ENCODE peak calls at places on chromosomes 5 and 9, in ten cellular contexts. O is AG09309, C is esophagus squamous epithelium, Z is psoas muscle, L is MCF 10A, H is GM06990, K is fibroblast of lung, Y is nephron progenitor cell, E is Caco-2, Q is astrocyte of the spinal cord. A is an unnamed sample.

GRCh38 chr5:58056546-58056945 is 403.3 kb downstream of the PLK2 start:
- DNase-seq in Z (no peak), Q (peak), K (peak), O (no peak), E (no peak), C (no peak), Y (no peak), L (no peak), H (no peak), A (no peak)

GRCh38 chr5:73460133-73460532 is 11.6 kb upstream of the FOXD1 start:
- DNase-seq in K (no peak), Y (no peak), C (no peak), L (no peak), Q (no peak), H (no peak), O (no peak), Z (no peak), E (no peak), A (no peak)

GRCh38 chr5:156274455-156274854 is 52.5 kb upstream of the SGCD start:
- DNase-seq in H (no peak), K (no peak), Z (no peak), O (no peak), Y (no peak), E (no peak), Q (no peak), C (no peak), L (no peak), A (no peak)

GRCh38 chr9:136056546-136057235 is 38.4 kb downstream of the NACC2 start:
- DNase-seq in Q (no peak), Y (no peak), E (no peak), K (no peak), O (no peak), L (no peak), C (no peak), Z (no peak), H (peak), A (peak)

GRCh38 chr9:137550241-137550621 is at the start of gene PNPLA7:
- DNase-seq in E (peak), Z (peak), C (peak), K (peak), H (peak), L (peak), Q (peak), Y (peak), O (no peak), A (peak)

GRCh38 chr5:25107878-25108277 is 463.1 kb upstream of the CDH10 start:
- DNase-seq in K (no peak), Y (no peak), Q (peak), H (no peak), L (peak), O (no peak), Z (no peak), C (no peak), E (no peak), A (no peak)

GRCh38 chr5:146048994-146049703 is 56.2 kb downstream of the PLAC8L1 start:
- DNase-seq in H (no peak), L (peak), K (peak), C (no peak), Q (peak), O (peak), Z (no peak), E (peak), Y (peak), A (peak)

GRCh38 chr5:94094793-94095441 is 353.5 kb upstream of the POU5F2 start:
- DNase-seq in C (no peak), H (no peak), Q (no peak), Y (no peak), K (no peak), E (peak), L (no peak), O (no peak), Z (no peak), A (no peak)

GRCh38 chr9:101094686-101095085 is 66.2 kb downstream of the PLPPR1 start:
- DNase-seq in C (no peak), H (no peak), E (no peak), O (no peak), Z (no peak), Y (no peak), L (no peak), K (no peak), Q (no peak), A (no peak)

DNA sequence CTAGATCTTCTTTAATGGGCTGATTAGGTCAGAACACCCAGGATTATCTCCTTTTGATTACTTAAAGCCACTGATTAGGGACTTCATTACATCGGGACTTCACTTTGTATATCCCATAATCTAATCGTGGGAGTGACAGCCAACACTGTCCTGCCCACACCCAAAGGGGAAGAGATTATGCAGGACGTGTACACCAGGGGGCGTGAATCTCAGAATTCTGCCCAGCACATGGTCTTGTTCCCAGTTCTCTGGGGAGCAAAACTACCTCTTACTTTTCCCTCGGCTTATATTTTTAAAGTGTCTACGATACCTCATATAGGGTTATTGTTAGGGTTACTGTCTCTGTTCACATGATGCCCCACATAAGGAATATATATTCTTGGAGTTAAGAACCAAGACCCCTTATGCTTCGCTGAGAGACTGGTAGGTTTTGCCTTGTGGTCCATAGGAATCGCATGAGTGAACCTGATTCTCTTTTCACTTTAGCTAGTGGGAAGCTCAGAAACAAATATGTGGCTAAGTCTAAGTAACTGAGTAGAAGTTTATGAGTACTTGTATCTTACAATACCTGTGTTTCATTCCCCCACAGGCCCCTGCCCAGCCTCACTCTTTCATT is 192.7 kb downstream of the GNA14 start:
- DNase-seq in Q (no peak), K (no peak), C (no peak), E (peak), H (no peak), Y (no peak), O (no peak), Z (no peak), L (peak), A (no peak)
- TF ChIP-seq CTCF in Q (peak), K (peak), C (peak), E (peak), H (peak), Y (no peak), O (peak), Z (peak), L (peak), A (peak)

GRCh38 chr5:135177591-135177990 is 143.6 kb upstream of the PITX1 start:
- DNase-seq in Y (no peak), C (no peak), H (no peak), O (no peak), E (no peak), L (no peak), Z (no peak), Q (no peak), K (no peak), A (no peak)

GRCh38 chr5:135173662-135174290 is 139.7 kb upstream of the PITX1 start:
- DNase-seq in Y (no peak), Q (no peak), Z (no peak), O (no peak), L (no peak), E (peak), C (no peak), H (no peak), K (no peak), A (no peak)

GRCh38 chr5:135176991-135177390 is 143.0 kb upstream of the PITX1 start:
- DNase-seq in C (no peak), Z (no peak), O (no peak), Y (no peak), K (no peak), E (no peak), Q (no peak), H (no peak), L (no peak), A (no peak)

GRCh38 chr5:135172718-135173117 is 138.7 kb upstream of the PITX1 start:
- DNase-seq in K (no peak), Y (no peak), O (no peak), E (no peak), L (no peak), H (no peak), Q (no peak), C (no peak), Z (no peak), A (no peak)

GRCh38 chr5:135174315-135175096 is 140.5 kb upstream of the PITX1 start:
- DNase-seq in Y (no peak), E (no peak), K (no peak), C (no peak), H (no peak), O (no peak), Q (no peak), L (no peak), Z (no peak), A (no peak)
- TF ChIP-seq CTCF in Y (peak), E (no peak), K (peak), C (no peak), H (peak), O (no peak), Q (peak), L (peak), Z (peak), A (no peak)

GRCh38 chr5:63963080-63963735 is 963 bp upstream of the HTR1A start:
- DNase-seq in O (peak), C (no peak), Q (peak), H (no peak), Z (no peak), E (peak), L (peak), K (peak), Y (peak), A (peak)
- TF ChIP-seq CTCF in O (peak), C (peak), Q (peak), H (peak), Z (peak), E (peak), L (peak), K (peak), Y (peak), A (peak)

DNA sequence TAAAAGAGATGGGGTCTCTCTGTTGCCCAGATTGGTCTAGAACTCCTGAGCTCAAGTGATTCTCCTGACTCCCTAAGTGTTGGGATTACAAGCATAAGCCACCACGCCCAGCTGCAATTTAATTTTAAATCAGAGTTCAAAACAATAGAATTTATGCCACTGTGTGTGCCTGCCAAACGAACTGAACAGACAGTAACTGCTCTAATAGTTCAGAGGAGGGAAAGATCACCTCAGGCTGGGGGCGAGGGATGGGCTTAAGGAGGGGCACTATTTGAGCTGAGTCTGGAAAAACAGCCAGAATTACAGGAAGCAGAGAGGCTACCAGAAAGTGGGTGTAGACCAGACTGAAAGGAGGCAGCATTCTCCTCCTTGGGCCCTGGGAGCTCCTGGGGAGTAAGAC is 12.2 kb downstream of the NOL6 start:
- DNase-seq in H (no peak), O (no peak), L (no peak), Y (no peak), Z (no peak), E (no peak), K (no peak), C (no peak), Q (no peak), A (no peak)
- TF ChIP-seq CTCF in H (no peak), O (no peak), L (no peak), Y (no peak), Z (no peak), E (no peak), K (no peak), C (no peak), Q (no peak), A (no peak)

GRCh38 chr5:150596826-150597225 is 43.6 kb upstream of the SYNPO start:
- DNase-seq in Z (no peak), K (no peak), H (no peak), O (no peak), Q (no peak), L (no peak), Y (no peak), C (no peak), E (no peak), A (no peak)
- TF ChIP-seq CTCF in Z (no peak), K (no peak), H (no peak), O (no peak), Q (no peak), L (no peak), Y (no peak), C (no peak), E (no peak), A (no peak)

DNA sequence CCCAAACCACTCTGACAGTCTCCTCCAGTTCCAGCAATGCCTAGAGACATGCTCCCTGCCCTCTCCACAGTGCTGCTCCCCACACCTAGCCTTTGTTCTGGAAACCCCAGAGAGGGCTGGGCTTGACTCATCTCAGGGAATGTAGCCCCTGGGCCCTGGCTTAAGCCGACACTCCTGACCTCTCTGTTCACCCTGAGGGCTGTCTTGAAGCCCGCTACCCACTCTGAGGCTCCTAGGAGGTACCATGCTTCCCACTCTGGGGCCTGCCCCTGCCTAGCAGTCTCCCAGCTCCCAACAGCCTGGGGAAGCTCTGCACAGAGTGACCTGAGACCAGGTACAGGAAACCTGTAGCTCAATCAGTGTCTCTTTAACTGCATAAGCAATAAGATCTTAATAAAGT is 4.0 kb downstream of the SLC35A4 start:
- DNase-seq in Q (no peak), E (no peak), C (no peak), L (no peak), Z (no peak), Y (no peak), O (no peak), H (no peak), K (no peak), A (no peak)
- TF ChIP-seq CTCF in Q (no peak), E (no peak), C (no peak), L (no peak), Z (no peak), Y (no peak), O (no peak), H (no peak), K (no peak), A (no peak)

GRCh38 chr5:6525910-6526309 is 77.3 kb downstream of the UBE2QL1 start:
- DNase-seq in E (peak), Z (no peak), C (no peak), K (no peak), H (no peak), L (peak), O (no peak), Q (no peak), Y (peak), A (peak)
- TF ChIP-seq CTCF in E (peak), Z (peak), C (no peak), K (no peak), H (peak), L (no peak), O (peak), Q (no peak), Y (peak), A (peak)

A was measured in GM13976.